ENCODE peak calls at places on chromosomes 7 and 10, in four cellular contexts. X is HepG2; A is left lobe of liver; H is activated T-cell treated with anti-CD3 and anti-CD28 coated beads, Interleukin-2, amount 50 U/mL, for 72 hours. Y is an unnamed sample.

GRCh38 chr10:116753759-116754158 is 11.4 kb upstream of the HSPA12A start:
- DNase-seq in H (no peak), A (no peak), X (no peak), Y (no peak)

GRCh38 chr7:94314526-94314925 is 80.2 kb upstream of the COL1A2 start:
- DNase-seq in A (no peak), H (no peak), X (no peak), Y (no peak)

GRCh38 chr7:136919820-136920219 is 51.4 kb downstream of the CHRM2 start:
- DNase-seq in X (no peak), A (no peak), H (no peak), Y (no peak)

GRCh38 chr10:113093188-113094113 is 143.4 kb downstream of the TCF7L2 start:
- DNase-seq in X (peak), A (no peak), H (no peak), Y (no peak)

GRCh38 chr7:39248693-39249090 is 271.0 kb downstream of the POU6F2 start:
- DNase-seq in X (no peak), H (no peak), A (no peak), Y (no peak)

GRCh38 chr7:94907420-94908203 is at the start of gene PPP1R9A:
- DNase-seq in H (no peak), A (peak), X (peak), Y (peak)

GRCh38 chr10:94066411-94066810 is 72.7 kb downstream of the PLCE1 start:
- DNase-seq in A (no peak), X (peak), H (no peak), Y (no peak)

GRCh38 chr7:13641699-13642098 is 347.8 kb downstream of the ETV1 start:
- DNase-seq in A (no peak), X (no peak), H (no peak), Y (no peak)

GRCh38 chr7:111137296-111138195 is 46.6 kb downstream of the LRRN3 start:
- DNase-seq in H (peak), A (no peak), X (no peak), Y (no peak)